ENCODE peak calls at places on chromosomes 13 and 19, in five cellular contexts. O, T, W, J and Y are unnamed samples.

GRCh38 chr19:38204096-38204495 is 19.9 kb downstream of the DPF1 start:
- DNase-seq in O (no peak), T (no peak), W (no peak), J (no peak), Y (no peak)

GRCh38 chr13:100652510-100652909 is 22.1 kb downstream of the TMTC4 start:
- DNase-seq in O (no peak), T (no peak), W (no peak), J (no peak), Y (no peak)

GRCh38 chr19:53909471-53910169 is 542 bp downstream of the CACNG7 start:
- DNase-seq in O (no peak), T (no peak), W (no peak), J (no peak), Y (no peak)

GRCh38 chr19:3671680-3672574 is 28.3 kb downstream of the PIP5K1C start:
- DNase-seq in O (peak; percentile 18), T (peak; percentile 25), W (peak; percentile 41), J (peak; percentile 65), Y (no peak)

GRCh38 chr13:41054212-41054877 is 7.0 kb upstream of the WBP4 start:
- DNase-seq in O (no peak), T (peak; percentile 61), W (peak; percentile 25), J (no peak), Y (no peak)

GRCh38 chr19:34994643-34995471 is 5.3 kb upstream of the GRAMD1A start:
- DNase-seq in O (no peak), T (no peak), W (no peak), J (no peak), Y (no peak)

GRCh38 chr19:42422576-42423461 is 4.4 kb downstream of the LIPE start:
- DNase-seq in O (peak; percentile 42), T (no peak), W (peak; percentile 47), J (peak; percentile 85), Y (peak; percentile 60)

GRCh38 chr19:10173527-10173926 is 21.2 kb downstream of the DNMT1 start:
- DNase-seq in O (no peak), T (peak; percentile 10), W (no peak), J (no peak), Y (no peak)

GRCh38 chr19:16417660-16418596 is 53.8 kb downstream of the EPS15L1 start:
- DNase-seq in O (peak; percentile 70), T (no peak), W (peak; percentile 70), J (peak; percentile 86), Y (peak; percentile 81)

GRCh38 chr19:56350416-56351045 is 35.9 kb upstream of the ZSCAN5A start:
- DNase-seq in O (peak; percentile 34), T (peak; percentile 11), W (peak; percentile 50), J (peak; percentile 68), Y (no peak)

GRCh38 chr13:33494596-33495214 is 209.2 kb upstream of the STARD13 start:
- DNase-seq in O (no peak), T (peak; percentile 98), W (no peak), J (no peak), Y (no peak)

GRCh38 chr13:64075543-64076271 is 2660.1 kb upstream of the PCDH20 start:
- DNase-seq in O (no peak), T (no peak), W (no peak), J (no peak), Y (no peak)

GRCh38 chr13:100392709-100393630 is 195.6 kb downstream of the GGACT start:
- DNase-seq in O (peak; percentile 51), T (peak; percentile 100), W (peak; percentile 60), J (peak; percentile 83), Y (peak; percentile 94)

GRCh38 chr19:50268501-50268900 is 60.7 kb downstream of the KCNC3 start:
- DNase-seq in O (no peak), T (no peak), W (no peak), J (no peak), Y (no peak)

GRCh38 chr19:38028913-38029565 is 122.0 kb downstream of the SIPA1L3 start:
- DNase-seq in O (no peak), T (no peak), W (no peak), J (no peak), Y (no peak)

GRCh38 chr19:38683393-38684077 is 36.1 kb downstream of the ACTN4 start:
- DNase-seq in O (peak; percentile 41), T (peak; percentile 94), W (peak; percentile 60), J (peak; percentile 88), Y (peak; percentile 80)

GRCh38 chr19:3565177-3565576 is 7.6 kb upstream of the HMG20B start:
- DNase-seq in O (no peak), T (peak; percentile 84), W (no peak), J (no peak), Y (no peak)

GRCh38 chr19:22144394-22144793 is 52.4 kb downstream of the ZNF676 start:
- DNase-seq in O (no peak), T (peak; percentile 24), W (no peak), J (no peak), Y (no peak)

GRCh38 chr19:6011206-6011605 is 33.3 kb upstream of the RANBP3 start:
- DNase-seq in O (no peak), T (no peak), W (no peak), J (no peak), Y (no peak)

GRCh38 chr13:90047600-90047999 is 1299.9 kb upstream of the MIR17HG start:
- DNase-seq in O (no peak), T (no peak), W (no peak), J (no peak), Y (no peak)

GRCh38 chr13:43522788-43523187 is 264.0 kb downstream of the ENOX1 start:
- DNase-seq in O (no peak), T (peak; percentile 77), W (no peak), J (no peak), Y (no peak)

GRCh38 chr13:54768214-54768613 is 1739.6 kb downstream of the OLFM4 start:
- DNase-seq in O (no peak), T (no peak), W (no peak), J (no peak), Y (no peak)

GRCh38 chr13:109241160-109241559 is 545.2 kb downstream of the IRS2 start:
- DNase-seq in O (no peak), T (peak; percentile 54), W (no peak), J (no peak), Y (no peak)

GRCh38 chr13:112729408-112729807 is 39.6 kb downstream of the ATP11A start:
- DNase-seq in O (no peak), T (no peak), W (no peak), J (no peak), Y (peak; percentile 62)

GRCh38 chr19:1087813-1088418 is 7.3 kb downstream of the POLR2E start:
- DNase-seq in O (no peak), T (no peak), W (no peak), J (no peak), Y (no peak)

GRCh38 chr19:57719901-57720519 is 7.4 kb downstream of the ZNF671 start:
- DNase-seq in O (no peak), T (no peak), W (no peak), J (no peak), Y (no peak)

GRCh38 chr13:97214921-97215320 is 7.2 kb upstream of the MBNL2 start:
- DNase-seq in O (no peak), T (no peak), W (no peak), J (no peak), Y (no peak)